ENCODE peak calls at places on chromosome 16, in ten cellular contexts. One of them, this sample, is unnamed.

GRCh38 chr16:27374794-27375499 is 27.0 kb upstream of the IL21R start:
- DNase-seq in activated T-helper 1 cell treated with Interleukin-2 at 50 U/mL for 16 hours: no peak
- DNase-seq in stimulated activated CD4-positive, alpha-beta T cell treated with anti-CD3 and anti-CD28 coated beads, Interleukin-15, amount 100 ng/mL, for 1 hour: no peak
- DNase-seq in T follicular helper cell: peak; percentile 21
- DNase-seq in cardiac fibroblast: peak; percentile 86
- DNase-seq in germinal center: peak; percentile 71
- DNase-seq in activated B cell treated with CpG ODN at 0.5 μM for 24 hours: no peak
- DNase-seq in COR-L47: peak; percentile 10
- DNase-seq in non-pigmented ciliary epithelial cell: peak; percentile 74
- DNase-seq in NCI-H446: peak; percentile 30
- DNase-seq in this sample: no peak

GRCh38 chr16:166375-167116 is 768 bp downstream of the HBM start:
- DNase-seq in activated T-helper 1 cell treated with Interleukin-2 at 50 U/mL for 16 hours: no peak
- DNase-seq in stimulated activated CD4-positive, alpha-beta T cell treated with anti-CD3 and anti-CD28 coated beads, Interleukin-15, amount 100 ng/mL, for 1 hour: no peak
- DNase-seq in T follicular helper cell: no peak
- DNase-seq in cardiac fibroblast: no peak
- DNase-seq in germinal center: no peak
- DNase-seq in activated B cell treated with CpG ODN at 0.5 μM for 24 hours: no peak
- DNase-seq in COR-L47: no peak
- DNase-seq in non-pigmented ciliary epithelial cell: no peak
- DNase-seq in NCI-H446: no peak
- DNase-seq in this sample: no peak

GRCh38 chr16:2715519-2715918 is 4.5 kb downstream of the PRSS27 start:
- DNase-seq in activated T-helper 1 cell treated with Interleukin-2 at 50 U/mL for 16 hours: peak; percentile 72
- DNase-seq in stimulated activated CD4-positive, alpha-beta T cell treated with anti-CD3 and anti-CD28 coated beads, Interleukin-15, amount 100 ng/mL, for 1 hour: peak; percentile 71
- DNase-seq in T follicular helper cell: peak; percentile 78
- DNase-seq in cardiac fibroblast: peak; percentile 35
- DNase-seq in germinal center: peak; percentile 86
- DNase-seq in activated B cell treated with CpG ODN at 0.5 μM for 24 hours: peak; percentile 79
- DNase-seq in COR-L47: no peak
- DNase-seq in non-pigmented ciliary epithelial cell: no peak
- DNase-seq in NCI-H446: no peak
- DNase-seq in this sample: peak; percentile 71

GRCh38 chr16:64365448-64365858 is 756.4 kb downstream of the CDH11 start:
- DNase-seq in activated T-helper 1 cell treated with Interleukin-2 at 50 U/mL for 16 hours: no peak
- DNase-seq in stimulated activated CD4-positive, alpha-beta T cell treated with anti-CD3 and anti-CD28 coated beads, Interleukin-15, amount 100 ng/mL, for 1 hour: no peak
- DNase-seq in T follicular helper cell: no peak
- DNase-seq in cardiac fibroblast: peak; percentile 36
- DNase-seq in germinal center: no peak
- DNase-seq in activated B cell treated with CpG ODN at 0.5 μM for 24 hours: no peak
- DNase-seq in COR-L47: no peak
- DNase-seq in non-pigmented ciliary epithelial cell: no peak
- DNase-seq in NCI-H446: no peak
- DNase-seq in this sample: no peak

GRCh38 chr16:84380405-84380804 is 12.1 kb downstream of the ATP2C2 start:
- DNase-seq in activated T-helper 1 cell treated with Interleukin-2 at 50 U/mL for 16 hours: no peak
- DNase-seq in stimulated activated CD4-positive, alpha-beta T cell treated with anti-CD3 and anti-CD28 coated beads, Interleukin-15, amount 100 ng/mL, for 1 hour: no peak
- DNase-seq in T follicular helper cell: no peak
- DNase-seq in cardiac fibroblast: no peak
- DNase-seq in germinal center: no peak
- DNase-seq in activated B cell treated with CpG ODN at 0.5 μM for 24 hours: no peak
- DNase-seq in COR-L47: no peak
- DNase-seq in non-pigmented ciliary epithelial cell: no peak
- DNase-seq in NCI-H446: no peak
- DNase-seq in this sample: no peak

GRCh38 chr16:30180741-30181140 is 2.7 kb upstream of the CORO1A start:
- DNase-seq in activated T-helper 1 cell treated with Interleukin-2 at 50 U/mL for 16 hours: no peak
- DNase-seq in stimulated activated CD4-positive, alpha-beta T cell treated with anti-CD3 and anti-CD28 coated beads, Interleukin-15, amount 100 ng/mL, for 1 hour: no peak
- DNase-seq in T follicular helper cell: no peak
- DNase-seq in cardiac fibroblast: no peak
- DNase-seq in germinal center: no peak
- DNase-seq in activated B cell treated with CpG ODN at 0.5 μM for 24 hours: no peak
- DNase-seq in COR-L47: no peak
- DNase-seq in non-pigmented ciliary epithelial cell: no peak
- DNase-seq in NCI-H446: no peak
- DNase-seq in this sample: no peak

GRCh38 chr16:17177968-17178880 is 292.5 kb downstream of the XYLT1 start:
- DNase-seq in activated T-helper 1 cell treated with Interleukin-2 at 50 U/mL for 16 hours: no peak
- DNase-seq in stimulated activated CD4-positive, alpha-beta T cell treated with anti-CD3 and anti-CD28 coated beads, Interleukin-15, amount 100 ng/mL, for 1 hour: no peak
- DNase-seq in T follicular helper cell: no peak
- DNase-seq in cardiac fibroblast: peak; percentile 6
- DNase-seq in germinal center: no peak
- DNase-seq in activated B cell treated with CpG ODN at 0.5 μM for 24 hours: no peak
- DNase-seq in COR-L47: no peak
- DNase-seq in non-pigmented ciliary epithelial cell: no peak
- DNase-seq in NCI-H446: no peak
- DNase-seq in this sample: no peak

GRCh38 chr16:31695667-31696066 is 168.0 kb downstream of the AHSP start:
- DNase-seq in activated T-helper 1 cell treated with Interleukin-2 at 50 U/mL for 16 hours: peak; percentile 25
- DNase-seq in stimulated activated CD4-positive, alpha-beta T cell treated with anti-CD3 and anti-CD28 coated beads, Interleukin-15, amount 100 ng/mL, for 1 hour: no peak
- DNase-seq in T follicular helper cell: peak; percentile 55
- DNase-seq in cardiac fibroblast: no peak
- DNase-seq in germinal center: peak; percentile 40
- DNase-seq in activated B cell treated with CpG ODN at 0.5 μM for 24 hours: no peak
- DNase-seq in COR-L47: no peak
- DNase-seq in non-pigmented ciliary epithelial cell: no peak
- DNase-seq in NCI-H446: no peak
- DNase-seq in this sample: no peak

GRCh38 chr16:57759131-57759530 is 23.6 kb downstream of the KATNB1 start:
- DNase-seq in activated T-helper 1 cell treated with Interleukin-2 at 50 U/mL for 16 hours: no peak
- DNase-seq in stimulated activated CD4-positive, alpha-beta T cell treated with anti-CD3 and anti-CD28 coated beads, Interleukin-15, amount 100 ng/mL, for 1 hour: no peak
- DNase-seq in T follicular helper cell: no peak
- DNase-seq in cardiac fibroblast: no peak
- DNase-seq in germinal center: no peak
- DNase-seq in activated B cell treated with CpG ODN at 0.5 μM for 24 hours: no peak
- DNase-seq in COR-L47: no peak
- DNase-seq in non-pigmented ciliary epithelial cell: no peak
- DNase-seq in NCI-H446: no peak
- DNase-seq in this sample: no peak

GRCh38 chr16:55264949-55265348 is 59.1 kb upstream of the IRX6 start:
- DNase-seq in activated T-helper 1 cell treated with Interleukin-2 at 50 U/mL for 16 hours: no peak
- DNase-seq in stimulated activated CD4-positive, alpha-beta T cell treated with anti-CD3 and anti-CD28 coated beads, Interleukin-15, amount 100 ng/mL, for 1 hour: no peak
- DNase-seq in T follicular helper cell: no peak
- DNase-seq in cardiac fibroblast: no peak
- DNase-seq in germinal center: no peak
- DNase-seq in activated B cell treated with CpG ODN at 0.5 μM for 24 hours: no peak
- DNase-seq in COR-L47: no peak
- DNase-seq in non-pigmented ciliary epithelial cell: no peak
- DNase-seq in NCI-H446: no peak
- DNase-seq in this sample: no peak

GRCh38 chr16:8675183-8676159 is 1.1 kb downstream of the ABAT start:
- DNase-seq in activated T-helper 1 cell treated with Interleukin-2 at 50 U/mL for 16 hours: peak; percentile 33
- DNase-seq in stimulated activated CD4-positive, alpha-beta T cell treated with anti-CD3 and anti-CD28 coated beads, Interleukin-15, amount 100 ng/mL, for 1 hour: peak; percentile 26
- DNase-seq in T follicular helper cell: peak; percentile 33
- DNase-seq in cardiac fibroblast: no peak
- DNase-seq in germinal center: no peak
- DNase-seq in activated B cell treated with CpG ODN at 0.5 μM for 24 hours: no peak
- DNase-seq in COR-L47: no peak
- DNase-seq in non-pigmented ciliary epithelial cell: no peak
- DNase-seq in NCI-H446: no peak
- DNase-seq in this sample: peak; percentile 43

GRCh38 chr16:75252946-75253911 is 1.8 kb upstream of the BCAR1 start:
- DNase-seq in activated T-helper 1 cell treated with Interleukin-2 at 50 U/mL for 16 hours: no peak
- DNase-seq in stimulated activated CD4-positive, alpha-beta T cell treated with anti-CD3 and anti-CD28 coated beads, Interleukin-15, amount 100 ng/mL, for 1 hour: no peak
- DNase-seq in T follicular helper cell: no peak
- DNase-seq in cardiac fibroblast: peak; percentile 72
- DNase-seq in germinal center: no peak
- DNase-seq in activated B cell treated with CpG ODN at 0.5 μM for 24 hours: no peak
- DNase-seq in COR-L47: no peak
- DNase-seq in non-pigmented ciliary epithelial cell: no peak
- DNase-seq in NCI-H446: no peak
- DNase-seq in this sample: no peak

GRCh38 chr16:80731915-80732314 is 72.5 kb downstream of the CDYL2 start:
- DNase-seq in activated T-helper 1 cell treated with Interleukin-2 at 50 U/mL for 16 hours: no peak
- DNase-seq in stimulated activated CD4-positive, alpha-beta T cell treated with anti-CD3 and anti-CD28 coated beads, Interleukin-15, amount 100 ng/mL, for 1 hour: no peak
- DNase-seq in T follicular helper cell: no peak
- DNase-seq in cardiac fibroblast: no peak
- DNase-seq in germinal center: no peak
- DNase-seq in activated B cell treated with CpG ODN at 0.5 μM for 24 hours: no peak
- DNase-seq in COR-L47: no peak
- DNase-seq in non-pigmented ciliary epithelial cell: no peak
- DNase-seq in NCI-H446: no peak
- DNase-seq in this sample: no peak

GRCh38 chr16:81251871-81252270 is 13.4 kb downstream of the BCO1 start:
- DNase-seq in activated T-helper 1 cell treated with Interleukin-2 at 50 U/mL for 16 hours: no peak
- DNase-seq in stimulated activated CD4-positive, alpha-beta T cell treated with anti-CD3 and anti-CD28 coated beads, Interleukin-15, amount 100 ng/mL, for 1 hour: no peak
- DNase-seq in T follicular helper cell: no peak
- DNase-seq in cardiac fibroblast: no peak
- DNase-seq in germinal center: no peak
- DNase-seq in activated B cell treated with CpG ODN at 0.5 μM for 24 hours: no peak
- DNase-seq in COR-L47: no peak
- DNase-seq in non-pigmented ciliary epithelial cell: peak; percentile 14
- DNase-seq in NCI-H446: no peak
- DNase-seq in this sample: no peak

GRCh38 chr16:3127745-3128144 is 7.1 kb upstream of the ZNF213 start:
- DNase-seq in activated T-helper 1 cell treated with Interleukin-2 at 50 U/mL for 16 hours: no peak
- DNase-seq in stimulated activated CD4-positive, alpha-beta T cell treated with anti-CD3 and anti-CD28 coated beads, Interleukin-15, amount 100 ng/mL, for 1 hour: no peak
- DNase-seq in T follicular helper cell: no peak
- DNase-seq in cardiac fibroblast: no peak
- DNase-seq in germinal center: no peak
- DNase-seq in activated B cell treated with CpG ODN at 0.5 μM for 24 hours: no peak
- DNase-seq in COR-L47: peak; percentile 58
- DNase-seq in non-pigmented ciliary epithelial cell: no peak
- DNase-seq in NCI-H446: peak; percentile 20
- DNase-seq in this sample: no peak

GRCh38 chr16:58011652-58012051 is 10.4 kb downstream of the USB1 start:
- DNase-seq in activated T-helper 1 cell treated with Interleukin-2 at 50 U/mL for 16 hours: no peak
- DNase-seq in stimulated activated CD4-positive, alpha-beta T cell treated with anti-CD3 and anti-CD28 coated beads, Interleukin-15, amount 100 ng/mL, for 1 hour: no peak
- DNase-seq in T follicular helper cell: no peak
- DNase-seq in cardiac fibroblast: peak; percentile 59
- DNase-seq in germinal center: no peak
- DNase-seq in activated B cell treated with CpG ODN at 0.5 μM for 24 hours: no peak
- DNase-seq in COR-L47: no peak
- DNase-seq in non-pigmented ciliary epithelial cell: peak; percentile 43
- DNase-seq in NCI-H446: no peak
- DNase-seq in this sample: no peak

GRCh38 chr16:74487634-74488495 is 66.6 kb upstream of the CLEC18B start:
- DNase-seq in activated T-helper 1 cell treated with Interleukin-2 at 50 U/mL for 16 hours: no peak
- DNase-seq in stimulated activated CD4-positive, alpha-beta T cell treated with anti-CD3 and anti-CD28 coated beads, Interleukin-15, amount 100 ng/mL, for 1 hour: no peak
- DNase-seq in T follicular helper cell: no peak
- DNase-seq in cardiac fibroblast: no peak
- DNase-seq in germinal center: no peak
- DNase-seq in activated B cell treated with CpG ODN at 0.5 μM for 24 hours: no peak
- DNase-seq in COR-L47: no peak
- DNase-seq in non-pigmented ciliary epithelial cell: no peak
- DNase-seq in NCI-H446: no peak
- DNase-seq in this sample: no peak

GRCh38 chr16:920722-921121 is 50.1 kb downstream of the LMF1 start:
- DNase-seq in activated T-helper 1 cell treated with Interleukin-2 at 50 U/mL for 16 hours: no peak
- DNase-seq in stimulated activated CD4-positive, alpha-beta T cell treated with anti-CD3 and anti-CD28 coated beads, Interleukin-15, amount 100 ng/mL, for 1 hour: no peak
- DNase-seq in T follicular helper cell: no peak
- DNase-seq in cardiac fibroblast: peak; percentile 26
- DNase-seq in germinal center: no peak
- DNase-seq in activated B cell treated with CpG ODN at 0.5 μM for 24 hours: no peak
- DNase-seq in COR-L47: no peak
- DNase-seq in non-pigmented ciliary epithelial cell: no peak
- DNase-seq in NCI-H446: no peak
- DNase-seq in this sample: no peak

GRCh38 chr16:14121135-14121534 is 50.0 kb downstream of the MRTFB start:
- DNase-seq in activated T-helper 1 cell treated with Interleukin-2 at 50 U/mL for 16 hours: no peak
- DNase-seq in stimulated activated CD4-positive, alpha-beta T cell treated with anti-CD3 and anti-CD28 coated beads, Interleukin-15, amount 100 ng/mL, for 1 hour: no peak
- DNase-seq in T follicular helper cell: no peak
- DNase-seq in cardiac fibroblast: no peak
- DNase-seq in germinal center: no peak
- DNase-seq in activated B cell treated with CpG ODN at 0.5 μM for 24 hours: no peak
- DNase-seq in COR-L47: no peak
- DNase-seq in non-pigmented ciliary epithelial cell: no peak
- DNase-seq in NCI-H446: no peak
- DNase-seq in this sample: no peak

GRCh38 chr16:30095166-30096078 is 591 bp downstream of the YPEL3 start:
- DNase-seq in activated T-helper 1 cell treated with Interleukin-2 at 50 U/mL for 16 hours: no peak
- DNase-seq in stimulated activated CD4-positive, alpha-beta T cell treated with anti-CD3 and anti-CD28 coated beads, Interleukin-15, amount 100 ng/mL, for 1 hour: no peak
- DNase-seq in T follicular helper cell: no peak
- DNase-seq in cardiac fibroblast: no peak
- DNase-seq in germinal center: peak; percentile 31
- DNase-seq in activated B cell treated with CpG ODN at 0.5 μM for 24 hours: peak; percentile 40
- DNase-seq in COR-L47: no peak
- DNase-seq in non-pigmented ciliary epithelial cell: no peak
- DNase-seq in NCI-H446: no peak
- DNase-seq in this sample: no peak

GRCh38 chr16:73204359-73205152 is 156.6 kb upstream of the ZFHX3 start:
- DNase-seq in activated T-helper 1 cell treated with Interleukin-2 at 50 U/mL for 16 hours: no peak
- DNase-seq in stimulated activated CD4-positive, alpha-beta T cell treated with anti-CD3 and anti-CD28 coated beads, Interleukin-15, amount 100 ng/mL, for 1 hour: no peak
- DNase-seq in T follicular helper cell: no peak
- DNase-seq in cardiac fibroblast: no peak
- DNase-seq in germinal center: no peak
- DNase-seq in activated B cell treated with CpG ODN at 0.5 μM for 24 hours: no peak
- DNase-seq in COR-L47: no peak
- DNase-seq in non-pigmented ciliary epithelial cell: no peak
- DNase-seq in NCI-H446: no peak
- DNase-seq in this sample: no peak

GRCh38 chr16:3717235-3718018 is at the start of gene TRAP1:
- DNase-seq in activated T-helper 1 cell treated with Interleukin-2 at 50 U/mL for 16 hours: peak; percentile 88
- DNase-seq in stimulated activated CD4-positive, alpha-beta T cell treated with anti-CD3 and anti-CD28 coated beads, Interleukin-15, amount 100 ng/mL, for 1 hour: peak; percentile 96
- DNase-seq in T follicular helper cell: peak; percentile 87
- DNase-seq in cardiac fibroblast: peak; percentile 77
- DNase-seq in germinal center: peak; percentile 94
- DNase-seq in activated B cell treated with CpG ODN at 0.5 μM for 24 hours: peak; percentile 90
- DNase-seq in COR-L47: peak; percentile 83
- DNase-seq in non-pigmented ciliary epithelial cell: peak; percentile 13
- DNase-seq in NCI-H446: peak; percentile 56
- DNase-seq in this sample: peak; percentile 90

GRCh38 chr16:77843412-77843811 is 55.0 kb downstream of the VAT1L start:
- DNase-seq in activated T-helper 1 cell treated with Interleukin-2 at 50 U/mL for 16 hours: no peak
- DNase-seq in stimulated activated CD4-positive, alpha-beta T cell treated with anti-CD3 and anti-CD28 coated beads, Interleukin-15, amount 100 ng/mL, for 1 hour: no peak
- DNase-seq in T follicular helper cell: no peak
- DNase-seq in cardiac fibroblast: no peak
- DNase-seq in germinal center: no peak
- DNase-seq in activated B cell treated with CpG ODN at 0.5 μM for 24 hours: no peak
- DNase-seq in COR-L47: no peak
- DNase-seq in non-pigmented ciliary epithelial cell: no peak
- DNase-seq in NCI-H446: no peak
- DNase-seq in this sample: no peak

GRCh38 chr16:20332411-20332810 is 5.1 kb upstream of the GP2 start:
- DNase-seq in activated T-helper 1 cell treated with Interleukin-2 at 50 U/mL for 16 hours: no peak
- DNase-seq in stimulated activated CD4-positive, alpha-beta T cell treated with anti-CD3 and anti-CD28 coated beads, Interleukin-15, amount 100 ng/mL, for 1 hour: no peak
- DNase-seq in T follicular helper cell: no peak
- DNase-seq in cardiac fibroblast: no peak
- DNase-seq in germinal center: no peak
- DNase-seq in activated B cell treated with CpG ODN at 0.5 μM for 24 hours: no peak
- DNase-seq in COR-L47: no peak
- DNase-seq in non-pigmented ciliary epithelial cell: no peak
- DNase-seq in NCI-H446: no peak
- DNase-seq in this sample: no peak

GRCh38 chr16:71426069-71426879 is 15.6 kb downstream of the TLE7 start:
- DNase-seq in activated T-helper 1 cell treated with Interleukin-2 at 50 U/mL for 16 hours: no peak
- DNase-seq in stimulated activated CD4-positive, alpha-beta T cell treated with anti-CD3 and anti-CD28 coated beads, Interleukin-15, amount 100 ng/mL, for 1 hour: no peak
- DNase-seq in T follicular helper cell: peak; percentile 67
- DNase-seq in cardiac fibroblast: peak; percentile 94
- DNase-seq in germinal center: no peak
- DNase-seq in activated B cell treated with CpG ODN at 0.5 μM for 24 hours: no peak
- DNase-seq in COR-L47: peak; percentile 34
- DNase-seq in non-pigmented ciliary epithelial cell: peak; percentile 83
- DNase-seq in NCI-H446: no peak
- DNase-seq in this sample: no peak

GRCh38 chr16:23578096-23578830 is 17.9 kb downstream of the NDUFAB1 start:
- DNase-seq in activated T-helper 1 cell treated with Interleukin-2 at 50 U/mL for 16 hours: no peak
- DNase-seq in stimulated activated CD4-positive, alpha-beta T cell treated with anti-CD3 and anti-CD28 coated beads, Interleukin-15, amount 100 ng/mL, for 1 hour: no peak
- DNase-seq in T follicular helper cell: no peak
- DNase-seq in cardiac fibroblast: peak; percentile 82
- DNase-seq in germinal center: no peak
- DNase-seq in activated B cell treated with CpG ODN at 0.5 μM for 24 hours: no peak
- DNase-seq in COR-L47: no peak
- DNase-seq in non-pigmented ciliary epithelial cell: no peak
- DNase-seq in NCI-H446: no peak
- DNase-seq in this sample: no peak

GRCh38 chr16:6682142-6682811 is 650.4 kb upstream of the RBFOX1 start:
- DNase-seq in activated T-helper 1 cell treated with Interleukin-2 at 50 U/mL for 16 hours: no peak
- DNase-seq in stimulated activated CD4-positive, alpha-beta T cell treated with anti-CD3 and anti-CD28 coated beads, Interleukin-15, amount 100 ng/mL, for 1 hour: no peak
- DNase-seq in T follicular helper cell: no peak
- DNase-seq in cardiac fibroblast: peak; percentile 8
- DNase-seq in germinal center: peak; percentile 9
- DNase-seq in activated B cell treated with CpG ODN at 0.5 μM for 24 hours: no peak
- DNase-seq in COR-L47: no peak
- DNase-seq in non-pigmented ciliary epithelial cell: no peak
- DNase-seq in NCI-H446: no peak
- DNase-seq in this sample: no peak

GRCh38 chr16:22027633-22028032 is 19.7 kb downstream of the MOSMO start:
- DNase-seq in activated T-helper 1 cell treated with Interleukin-2 at 50 U/mL for 16 hours: no peak
- DNase-seq in stimulated activated CD4-positive, alpha-beta T cell treated with anti-CD3 and anti-CD28 coated beads, Interleukin-15, amount 100 ng/mL, for 1 hour: no peak
- DNase-seq in T follicular helper cell: no peak
- DNase-seq in cardiac fibroblast: peak; percentile 67
- DNase-seq in germinal center: no peak
- DNase-seq in activated B cell treated with CpG ODN at 0.5 μM for 24 hours: no peak
- DNase-seq in COR-L47: no peak
- DNase-seq in non-pigmented ciliary epithelial cell: no peak
- DNase-seq in NCI-H446: no peak
- DNase-seq in this sample: no peak

This sample was measured in activated T-helper 9 cell treated with anti-CD3 and anti-CD28 coated beads, Interleukin-2, amount 50 U/mL, for 16 hours.